ENCODE peak calls at places on chromosomes 16 and 17, in four cellular contexts. B is adrenal gland, U is pancreas, Y is colonic mucosa. H is an unnamed sample.

GRCh38 chr16:13348416-13348815 is 447.0 kb downstream of the SHISA9 start:
- DNase-seq in B (no peak), U (no peak), Y (no peak), H (no peak)

GRCh38 chr16:621526-622105 is 9.2 kb upstream of the WFIKKN1 start:
- DNase-seq in B (no peak), U (no peak), Y (no peak), H (peak)

GRCh38 chr17:45393477-45393876 is 39.2 kb downstream of the ARHGAP27 start:
- DNase-seq in Y (no peak), U (no peak), B (no peak), H (no peak)

GRCh38 chr17:1005361-1005946 is 8.5 kb downstream of the TIMM22 start:
- DNase-seq in U (peak), B (peak), Y (peak), H (no peak)

GRCh38 chr17:52106638-52107261 is 51.8 kb downstream of the CA10 start:
- DNase-seq in Y (peak), U (no peak), B (peak), H (no peak)

GRCh38 chr17:57104461-57105175 is 19.6 kb downstream of the AKAP1 start:
- DNase-seq in U (no peak), Y (no peak), B (no peak), H (no peak)

GRCh38 chr17:7916799-7917198 is 710 bp upstream of the RNF227 start:
- DNase-seq in U (no peak), Y (no peak), B (no peak), H (no peak)

GRCh38 chr17:6381052-6381451 is 53.9 kb downstream of the AIPL1 start:
- DNase-seq in B (no peak), U (no peak), Y (no peak), H (no peak)

GRCh38 chr17:63378411-63379076 is 67.6 kb downstream of the CYB561 start:
- DNase-seq in Y (no peak), B (no peak), U (no peak), H (no peak)

GRCh38 chr17:66364508-66365203 is 62.2 kb downstream of the PRKCA start:
- DNase-seq in Y (no peak), B (no peak), U (no peak), H (no peak)

GRCh38 chr17:7834554-7834890 is 505 bp downstream of the KDM6B start:
- DNase-seq in B (peak), Y (peak), U (peak), H (peak)

GRCh38 chr17:8459109-8459508 is 23.4 kb downstream of the NDEL1 start:
- DNase-seq in Y (no peak), B (no peak), U (no peak), H (no peak)

GRCh38 chr16:50861926-50862325 is 120.0 kb downstream of the CYLD start:
- DNase-seq in B (no peak), Y (no peak), U (no peak), H (peak)

GRCh38 chr16:54443352-54443751 is 156.8 kb upstream of the IRX3 start:
- DNase-seq in Y (no peak), U (no peak), B (no peak), H (no peak)

GRCh38 chr16:67655363-67655762 is 4.7 kb downstream of the ACD start:
- DNase-seq in B (no peak), Y (no peak), U (no peak), H (no peak)

GRCh38 chr17:29039764-29040598 is 3.0 kb upstream of the PIPOX start:
- DNase-seq in B (peak), U (no peak), Y (no peak), H (no peak)

GRCh38 chr17:9123594-9124553 is 102.6 kb downstream of the NTN1 start:
- DNase-seq in B (no peak), Y (no peak), U (no peak), H (no peak)

GRCh38 chr17:40416671-40417070 is 1.0 kb downstream of the TOP2A start:
- DNase-seq in B (no peak), U (no peak), Y (no peak), H (no peak)

GRCh38 chr16:3690991-3691720 is 26.2 kb downstream of the TRAP1 start:
- DNase-seq in B (no peak), Y (no peak), U (peak), H (no peak)

GRCh38 chr17:50501054-50501453 is 7.2 kb upstream of the MYCBPAP start:
- DNase-seq in Y (peak), B (no peak), U (no peak), H (no peak)

GRCh38 chr17:29176500-29177351 is 3.5 kb downstream of the MYO18A start:
- DNase-seq in Y (peak), U (peak), B (peak), H (peak)

GRCh38 chr17:49576906-49577650 is 1.4 kb downstream of the NXPH3 start:
- DNase-seq in B (no peak), U (no peak), Y (no peak), H (no peak)

GRCh38 chr17:1294157-1294717 is 14.8 kb downstream of the TRARG1 start:
- DNase-seq in Y (peak), U (no peak), B (no peak), H (no peak)

GRCh38 chr16:20620003-20620402 is 43.8 kb upstream of the ACSM2B start:
- DNase-seq in B (no peak), Y (no peak), U (no peak), H (no peak)

GRCh38 chr17:77744268-77744988 is 214.1 kb upstream of the TNRC6C start:
- DNase-seq in B (peak), U (no peak), Y (no peak), H (no peak)

GRCh38 chr17:58184308-58184985 is 8.1 kb upstream of the EPX start:
- DNase-seq in U (no peak), B (no peak), Y (no peak), H (no peak)

GRCh38 chr17:28271431-28271830 is 47.6 kb upstream of the TMEM97 start:
- DNase-seq in Y (no peak), U (no peak), B (no peak), H (no peak)

GRCh38 chr16:72291121-72291520 is 119.2 kb upstream of the PMFBP1 start:
- DNase-seq in B (no peak), U (no peak), Y (no peak), H (no peak)

GRCh38 chr17:4948997-4949320 is 629 bp upstream of the PFN1 start:
- DNase-seq in Y (peak), U (peak), B (peak), H (no peak)
- H3K27ac ChIP-seq in Y (peak), U (peak), B (peak), H (peak)

GRCh38 chr16:76125871-76126270 is 151.3 kb upstream of the CNTNAP4 start:
- DNase-seq in Y (no peak), U (no peak), B (no peak), H (no peak)
- TF ChIP-seq CTCF in Y (no peak), U (no peak), B (no peak), H (no peak)

DNA sequence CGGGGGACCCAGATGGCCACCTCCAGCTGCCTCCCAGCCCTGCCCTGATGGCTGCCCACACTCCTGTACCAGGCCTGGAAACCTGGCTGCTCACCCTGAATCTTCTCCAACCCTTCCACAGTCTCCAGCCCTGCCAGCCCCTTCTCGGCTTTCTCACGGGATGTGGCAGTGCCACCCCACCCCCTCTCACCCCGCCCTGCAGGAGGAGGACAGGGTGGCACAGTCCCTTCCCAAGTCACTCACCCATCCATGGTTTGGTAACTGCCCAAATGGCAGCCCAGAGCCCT is 14.2 kb downstream of the MYBBP1A start:
- DNase-seq in U (no peak), Y (no peak), B (no peak), H (no peak)
- H3K27ac ChIP-seq in U (peak), Y (no peak), B (no peak), H (peak)

DNA sequence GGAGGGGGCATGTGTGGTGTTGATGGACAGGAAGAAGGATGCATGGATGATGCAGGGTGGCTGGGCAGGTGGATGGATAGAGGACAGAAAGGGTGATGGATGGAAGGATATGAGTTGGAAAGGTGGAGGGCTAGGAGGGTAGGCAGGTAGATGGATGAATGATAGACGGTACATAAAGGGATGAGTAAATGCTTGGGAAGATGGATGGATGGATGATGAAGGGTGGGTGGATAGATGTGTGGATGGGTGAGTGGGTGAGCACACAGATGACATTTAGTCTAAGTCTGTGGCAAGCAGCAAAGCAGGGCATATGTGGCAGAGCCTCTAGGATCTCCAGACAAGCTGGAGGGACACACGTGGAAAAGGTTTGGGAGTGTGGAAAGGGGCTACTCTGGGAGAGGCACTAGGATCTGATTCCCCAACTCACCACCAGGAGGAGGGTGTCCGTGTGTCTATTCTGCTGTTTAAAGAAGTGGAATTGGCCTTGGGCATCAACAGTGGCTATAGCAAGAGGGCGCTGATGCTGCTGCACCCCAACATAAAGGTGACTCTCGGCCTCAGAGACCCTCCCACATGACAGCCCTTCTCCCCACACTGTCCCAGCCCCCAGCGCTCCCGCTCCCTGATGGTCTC is 8.2 kb downstream of the PLD2 start:
- DNase-seq in B (no peak), U (no peak), Y (no peak), H (no peak)
- TF ChIP-seq CTCF in B (peak), U (no peak), Y (no peak), H (no peak)

H was measured in lung.